ENCODE peak calls at places on chromosomes 4 and X, in seven cellular contexts. U is AML-193, J is omental fat pad, L is cardiac septum, D is head of caudate nucleus, Q is cardiac muscle cell, O is NT2/D1. I is an unnamed sample.

GRCh38 chrX:29561417-29561816 is 653.9 kb upstream of the MAGEB2 start:
- DNase-seq in Q (peak; percentile 88), J (no peak), L (no peak), U (no peak), O (no peak), D (no peak), I (no peak)

GRCh38 chr4:153255233-153255632 is 51.0 kb downstream of the TRIM2 start:
- DNase-seq in D (no peak), Q (no peak), O (no peak), L (no peak), J (no peak), U (no peak), I (no peak)

GRCh38 chr4:99606716-99607115 is 32.1 kb downstream of the MTTP start:
- DNase-seq in J (no peak), O (no peak), L (no peak), U (no peak), D (no peak), Q (no peak), I (no peak)

GRCh38 chrX:116111934-116112595 is 58.5 kb upstream of the AGTR2 start:
- DNase-seq in Q (no peak), O (no peak), D (no peak), U (no peak), J (no peak), L (no peak), I (no peak)

GRCh38 chr4:142773505-142773904 is 72.6 kb downstream of the INPP4B start:
- DNase-seq in O (no peak), J (no peak), L (no peak), Q (no peak), U (no peak), D (no peak), I (no peak)

GRCh38 chrX:73131877-73132276 is 52.6 kb upstream of the PABPC1L2A start:
- DNase-seq in U (no peak), Q (no peak), L (no peak), D (no peak), O (no peak), J (no peak), I (no peak)

GRCh38 chrX:155819966-155820491 is 61.1 kb upstream of the VAMP7 start:
- DNase-seq in Q (peak; percentile 88), J (no peak), L (no peak), U (peak; percentile 54), D (peak; percentile 48), O (peak; percentile 64), I (no peak)

GRCh38 chr4:144202091-144202490 is 61.6 kb upstream of the GYPA start:
- DNase-seq in L (no peak), U (no peak), D (no peak), O (no peak), J (no peak), Q (no peak), I (no peak)

GRCh38 chrX:139930923-139931645 is 1.8 kb downstream of the ATP11C start:
- DNase-seq in U (peak; percentile 6), L (no peak), D (peak; percentile 24), Q (peak; percentile 9), O (no peak), J (no peak), I (no peak)

GRCh38 chr4:185541251-185541671 is 6.0 kb upstream of the PDLIM3 start:
- DNase-seq in L (no peak), D (no peak), O (no peak), U (no peak), Q (peak; percentile 87), J (no peak), I (no peak)

GRCh38 chr4:30720021-30720655 is at the start of gene PCDH7:
- DNase-seq in U (no peak), L (no peak), D (peak; percentile 80), Q (peak; percentile 49), J (no peak), O (peak; percentile 42), I (no peak)

GRCh38 chrX:115958687-115959359 is 211.7 kb upstream of the AGTR2 start:
- DNase-seq in J (no peak), D (no peak), U (no peak), O (no peak), L (no peak), Q (no peak), I (no peak)

GRCh38 chrX:155115174-155115830 is 44.0 kb downstream of the BRCC3 start:
- DNase-seq in D (no peak), J (no peak), O (no peak), U (no peak), L (no peak), Q (no peak), I (no peak)

GRCh38 chrX:118807151-118808017 is 16.2 kb upstream of the ZCCHC12 start:
- DNase-seq in L (no peak), U (peak; percentile 38), Q (peak; percentile 68), D (peak; percentile 59), J (no peak), O (peak; percentile 52), I (no peak)

GRCh38 chrX:125203379-125203736 is 116.3 kb upstream of the TEX13C start:
- DNase-seq in L (peak; percentile 76), Q (no peak), D (peak; percentile 15), O (no peak), J (no peak), U (no peak), I (no peak)

GRCh38 chr4:84498203-84499026 is 677 bp downstream of the NKX6-1 start:
- DNase-seq in J (no peak), Q (peak; percentile 35), U (no peak), D (no peak), L (no peak), O (no peak), I (no peak)

GRCh38 chr4:10089346-10089745 is 27.3 kb downstream of the WDR1 start:
- DNase-seq in O (no peak), L (no peak), Q (no peak), J (no peak), D (no peak), U (no peak), I (no peak)

GRCh38 chr4:10317345-10317744 is 139.9 kb downstream of the ZNF518B start:
- DNase-seq in J (no peak), D (no peak), U (no peak), Q (no peak), L (no peak), O (no peak), I (no peak)

GRCh38 chr4:3766207-3766790 is at the start of gene ADRA2C:
- DNase-seq in L (no peak), O (no peak), Q (peak; percentile 12), J (no peak), D (peak; percentile 69), U (no peak), I (no peak)

GRCh38 chr4:169438057-169438480 is 167.3 kb upstream of the SH3RF1 start:
- DNase-seq in Q (no peak), D (no peak), U (no peak), O (no peak), J (no peak), L (no peak), I (no peak)

GRCh38 chrX:155888139-155888538 is 7.0 kb downstream of the VAMP7 start:
- DNase-seq in Q (peak; percentile 72), L (no peak), J (no peak), D (no peak), U (peak; percentile 27), O (no peak), I (no peak)

GRCh38 chrX:140501321-140501720 is 3.5 kb downstream of the SOX3 start:
- DNase-seq in D (no peak), Q (no peak), U (no peak), O (no peak), L (no peak), J (no peak), I (no peak)

GRCh38 chr4:105837037-105837436 is 58.2 kb upstream of the NPNT start:
- DNase-seq in U (no peak), J (no peak), Q (no peak), L (no peak), O (no peak), D (no peak), I (no peak)

GRCh38 chr4:181569553-181569952 is 673.6 kb upstream of the TENM3 start:
- DNase-seq in J (no peak), L (no peak), D (no peak), O (no peak), U (peak; percentile 19), Q (peak; percentile 68), I (no peak)

GRCh38 chr4:159606835-159607234 is 504.0 kb downstream of the RAPGEF2 start:
- DNase-seq in U (no peak), J (no peak), O (no peak), L (no peak), Q (peak; percentile 17), D (no peak), I (no peak)

GRCh38 chrX:40152706-40153334 is 55.1 kb upstream of the BCOR start:
- DNase-seq in L (peak; percentile 76), Q (no peak), O (no peak), U (no peak), J (no peak), D (peak; percentile 69), I (no peak)

GRCh38 chr4:150328496-150328895 is 250.3 kb downstream of the DCLK2 start:
- DNase-seq in L (no peak), D (no peak), J (no peak), U (no peak), O (no peak), Q (no peak), I (no peak)

GRCh38 chrX:130118941-130119640 is 8.8 kb upstream of the ELF4 start:
- DNase-seq in O (no peak), U (no peak), Q (peak; percentile 50), D (no peak), L (no peak), J (no peak), I (no peak)

GRCh38 chr4:158071931-158072330 is 100.9 kb downstream of the GASK1B start:
- DNase-seq in Q (no peak), O (no peak), J (no peak), L (no peak), U (no peak), D (no peak), I (no peak)

GRCh38 chr4:26206339-26206738 is 114.5 kb upstream of the RBPJ start:
- DNase-seq in D (no peak), Q (peak; percentile 86), J (no peak), L (no peak), O (no peak), U (no peak), I (no peak)

GRCh38 chr4:121800638-121800960 is 524 bp upstream of the EXOSC9 start:
- DNase-seq in U (no peak), L (no peak), D (no peak), O (no peak), Q (no peak), J (no peak), I (no peak)

GRCh38 chr4:95417531-95417930 is 131.2 kb downstream of the UNC5C start:
- DNase-seq in D (peak; percentile 68), L (no peak), Q (no peak), J (no peak), U (no peak), O (no peak), I (no peak)

GRCh38 chrX:43165343-43165920 is 387.5 kb upstream of the PPP1R2C start:
- DNase-seq in O (no peak), L (no peak), D (no peak), J (no peak), U (no peak), Q (no peak), I (no peak)

GRCh38 chr4:75630932-75631320 is 598 bp upstream of the CDKL2 start:
- DNase-seq in D (peak; percentile 36), O (no peak), J (no peak), Q (peak; percentile 16), U (no peak), L (no peak), I (no peak)

GRCh38 chrX:65755786-65756185 is 88.3 kb downstream of the MSN start:
- DNase-seq in Q (no peak), D (no peak), O (no peak), L (no peak), J (no peak), U (no peak), I (no peak)

GRCh38 chr4:69786547-69786946 is 26.1 kb upstream of the SULT1B1 start:
- DNase-seq in U (no peak), O (no peak), J (no peak), Q (no peak), D (no peak), L (no peak), I (no peak)

GRCh38 chr4:126888968-126889367 is 743.8 kb upstream of the INTU start:
- DNase-seq in Q (no peak), L (no peak), D (no peak), U (no peak), O (no peak), J (no peak), I (no peak)

I was measured in RWPE2.